ENCODE peak calls at places on chromosomes 5 and 9, in seven cellular contexts. One of them, this sample, is unnamed.
A peak's percentile ranks its signal among the peaks of the same experiment; 100 is the strongest.

GRCh38 chr5:127040779-127041520 is 10.6 kb upstream of the MARCHF3 start:
- DNase-seq in H9: peak; percentile 34
- DNase-seq in IMR-90: peak; percentile 54
- DNase-seq in mesenchymal stem cell: no peak
- DNase-seq in neuronal stem cell: no peak
- DNase-seq in trophoblast cell: no peak
- DNase-seq in H1: no peak
- DNase-seq in this sample: peak; percentile 67

GRCh38 chr9:116661037-116661954 is 25.8 kb upstream of the TRIM32 start:
- DNase-seq in H9: peak; percentile 41
- DNase-seq in IMR-90: peak; percentile 84
- DNase-seq in mesenchymal stem cell: peak; percentile 75
- DNase-seq in neuronal stem cell: peak; percentile 48
- DNase-seq in trophoblast cell: peak; percentile 26
- DNase-seq in H1: no peak
- DNase-seq in this sample: peak; percentile 86

GRCh38 chr9:79213417-79214125 is 358.2 kb upstream of the TLE4 start:
- DNase-seq in H9: no peak
- DNase-seq in IMR-90: peak; percentile 70
- DNase-seq in mesenchymal stem cell: no peak
- DNase-seq in neuronal stem cell: no peak
- DNase-seq in trophoblast cell: no peak
- DNase-seq in H1: no peak
- DNase-seq in this sample: no peak

GRCh38 chr9:135300346-135301141 is 179.0 kb upstream of the PPP1R26 start:
- DNase-seq in H9: no peak
- DNase-seq in IMR-90: no peak
- DNase-seq in mesenchymal stem cell: no peak
- DNase-seq in neuronal stem cell: no peak
- DNase-seq in trophoblast cell: no peak
- DNase-seq in H1: peak; percentile 43
- DNase-seq in this sample: peak; percentile 21

GRCh38 chr5:55816342-55816741 is 34.8 kb upstream of the IL31RA start:
- DNase-seq in H9: no peak
- DNase-seq in IMR-90: peak; percentile 97
- DNase-seq in mesenchymal stem cell: peak; percentile 90
- DNase-seq in neuronal stem cell: no peak
- DNase-seq in trophoblast cell: no peak
- DNase-seq in H1: no peak
- DNase-seq in this sample: peak; percentile 3

GRCh38 chr5:1489754-1490153 is 34.0 kb downstream of the LPCAT1 start:
- DNase-seq in H9: no peak
- DNase-seq in IMR-90: no peak
- DNase-seq in mesenchymal stem cell: no peak
- DNase-seq in neuronal stem cell: no peak
- DNase-seq in trophoblast cell: no peak
- DNase-seq in H1: no peak
- DNase-seq in this sample: no peak

GRCh38 chr5:79703381-79703645 is 13.7 kb downstream of the CMYA5 start:
- DNase-seq in H9: no peak
- DNase-seq in IMR-90: no peak
- DNase-seq in mesenchymal stem cell: no peak
- DNase-seq in neuronal stem cell: no peak
- DNase-seq in trophoblast cell: no peak
- DNase-seq in H1: no peak
- DNase-seq in this sample: no peak

GRCh38 chr9:113705938-113706519 is 170.1 kb upstream of the ZNF618 start:
- DNase-seq in H9: peak; percentile 52
- DNase-seq in IMR-90: no peak
- DNase-seq in mesenchymal stem cell: no peak
- DNase-seq in neuronal stem cell: no peak
- DNase-seq in trophoblast cell: no peak
- DNase-seq in H1: no peak
- DNase-seq in this sample: peak; percentile 96

GRCh38 chr9:21030389-21031035 is 928 bp downstream of the HACD4 start:
- DNase-seq in H9: no peak
- DNase-seq in IMR-90: peak; percentile 12
- DNase-seq in mesenchymal stem cell: peak; percentile 12
- DNase-seq in neuronal stem cell: no peak
- DNase-seq in trophoblast cell: peak; percentile 26
- DNase-seq in H1: no peak
- DNase-seq in this sample: peak; percentile 92

GRCh38 chr9:125646222-125647100 is 60.5 kb downstream of the MAPKAP1 start:
- DNase-seq in H9: no peak
- DNase-seq in IMR-90: no peak
- DNase-seq in mesenchymal stem cell: peak; percentile 52
- DNase-seq in neuronal stem cell: no peak
- DNase-seq in trophoblast cell: no peak
- DNase-seq in H1: no peak
- DNase-seq in this sample: no peak

GRCh38 chr9:134163374-134164196 is 779 bp downstream of the RNU6ATAC start:
- DNase-seq in H9: peak; percentile 56
- DNase-seq in IMR-90: peak; percentile 22
- DNase-seq in mesenchymal stem cell: no peak
- DNase-seq in neuronal stem cell: peak; percentile 36
- DNase-seq in trophoblast cell: peak; percentile 86
- DNase-seq in H1: peak; percentile 72
- DNase-seq in this sample: peak; percentile 75

GRCh38 chr9:33329117-33329563 is 38.8 kb downstream of the NFX1 start:
- DNase-seq in H9: no peak
- DNase-seq in IMR-90: peak; percentile 94
- DNase-seq in mesenchymal stem cell: peak; percentile 51
- DNase-seq in neuronal stem cell: no peak
- DNase-seq in trophoblast cell: peak; percentile 47
- DNase-seq in H1: no peak
- DNase-seq in this sample: no peak

GRCh38 chr9:88441301-88442007 is 53.2 kb downstream of the SPIN1 start:
- DNase-seq in H9: no peak
- DNase-seq in IMR-90: no peak
- DNase-seq in mesenchymal stem cell: no peak
- DNase-seq in neuronal stem cell: no peak
- DNase-seq in trophoblast cell: no peak
- DNase-seq in H1: no peak
- DNase-seq in this sample: no peak

GRCh38 chr9:116490321-116490720 is 196.8 kb upstream of the TRIM32 start:
- DNase-seq in H9: no peak
- DNase-seq in IMR-90: peak; percentile 34
- DNase-seq in mesenchymal stem cell: peak; percentile 17
- DNase-seq in neuronal stem cell: no peak
- DNase-seq in trophoblast cell: no peak
- DNase-seq in H1: no peak
- DNase-seq in this sample: no peak

GRCh38 chr5:170307575-170308465 is 10.2 kb upstream of the LCP2 start:
- DNase-seq in H9: no peak
- DNase-seq in IMR-90: peak; percentile 63
- DNase-seq in mesenchymal stem cell: peak; percentile 95
- DNase-seq in neuronal stem cell: peak; percentile 23
- DNase-seq in trophoblast cell: peak; percentile 89
- DNase-seq in H1: no peak
- DNase-seq in this sample: no peak

GRCh38 chr5:139481122-139481533 is 1.4 kb downstream of the STING1 start:
- DNase-seq in H9: no peak
- DNase-seq in IMR-90: no peak
- DNase-seq in mesenchymal stem cell: no peak
- DNase-seq in neuronal stem cell: no peak
- DNase-seq in trophoblast cell: no peak
- DNase-seq in H1: no peak
- DNase-seq in this sample: no peak

GRCh38 chr9:21110708-21111576 is 30.7 kb downstream of the IFNW1 start:
- DNase-seq in H9: no peak
- DNase-seq in IMR-90: peak; percentile 82
- DNase-seq in mesenchymal stem cell: peak; percentile 78
- DNase-seq in neuronal stem cell: peak; percentile 76
- DNase-seq in trophoblast cell: peak; percentile 25
- DNase-seq in H1: no peak
- DNase-seq in this sample: peak; percentile 85

GRCh38 chr5:133397986-133398645 is 214.2 kb downstream of the FSTL4 start:
- DNase-seq in H9: no peak
- DNase-seq in IMR-90: no peak
- DNase-seq in mesenchymal stem cell: no peak
- DNase-seq in neuronal stem cell: no peak
- DNase-seq in trophoblast cell: no peak
- DNase-seq in H1: no peak
- DNase-seq in this sample: no peak

GRCh38 chr9:13568446-13568845 is 289.0 kb upstream of the MPDZ start:
- DNase-seq in H9: no peak
- DNase-seq in IMR-90: no peak
- DNase-seq in mesenchymal stem cell: peak; percentile 33
- DNase-seq in neuronal stem cell: no peak
- DNase-seq in trophoblast cell: no peak
- DNase-seq in H1: no peak
- DNase-seq in this sample: no peak

GRCh38 chr9:21680590-21680989 is 121.8 kb upstream of the MTAP start:
- DNase-seq in H9: no peak
- DNase-seq in IMR-90: no peak
- DNase-seq in mesenchymal stem cell: no peak
- DNase-seq in neuronal stem cell: no peak
- DNase-seq in trophoblast cell: no peak
- DNase-seq in H1: no peak
- DNase-seq in this sample: no peak

DNA sequence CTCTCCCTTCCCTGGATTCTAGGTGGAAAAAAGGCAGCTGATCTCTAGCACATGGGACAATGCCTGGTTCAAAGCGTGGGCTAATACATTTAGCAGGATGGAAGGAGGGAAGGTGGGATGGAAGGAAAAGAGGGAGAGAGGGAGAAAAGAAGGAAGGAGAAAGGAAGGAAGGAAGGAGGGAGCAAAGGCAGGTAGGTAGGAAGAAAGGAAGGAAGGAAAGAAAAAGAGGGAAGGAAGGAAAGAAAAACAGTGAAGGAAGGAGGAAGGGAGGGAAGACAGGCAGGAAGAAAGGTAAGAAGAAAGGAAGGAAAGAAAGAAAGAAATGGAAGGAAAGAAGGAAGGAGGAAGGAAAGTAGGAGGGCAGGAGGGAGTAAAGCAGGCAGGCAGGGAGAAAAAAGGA is 12.2 kb upstream of the PALM2AKAP2 start:
- DNase-seq in H9: no peak
- DNase-seq in IMR-90: no peak
- DNase-seq in mesenchymal stem cell: no peak
- DNase-seq in neuronal stem cell: no peak
- DNase-seq in trophoblast cell: no peak
- DNase-seq in H1: no peak
- DNase-seq in this sample: no peak
- H2BK120ac ChIP-seq in H9: no peak overlapping the region
- H2BK120ac ChIP-seq in IMR-90: peak overlapping the region; percentile 96
- H2BK120ac ChIP-seq in mesenchymal stem cell: no peak overlapping the region
- H2BK120ac ChIP-seq in neuronal stem cell: no peak overlapping the region
- H2BK120ac ChIP-seq in trophoblast cell: no peak overlapping the region
- H2BK120ac ChIP-seq in H1: no peak overlapping the region
- H2BK120ac ChIP-seq in this sample: no peak overlapping the region

DNA sequence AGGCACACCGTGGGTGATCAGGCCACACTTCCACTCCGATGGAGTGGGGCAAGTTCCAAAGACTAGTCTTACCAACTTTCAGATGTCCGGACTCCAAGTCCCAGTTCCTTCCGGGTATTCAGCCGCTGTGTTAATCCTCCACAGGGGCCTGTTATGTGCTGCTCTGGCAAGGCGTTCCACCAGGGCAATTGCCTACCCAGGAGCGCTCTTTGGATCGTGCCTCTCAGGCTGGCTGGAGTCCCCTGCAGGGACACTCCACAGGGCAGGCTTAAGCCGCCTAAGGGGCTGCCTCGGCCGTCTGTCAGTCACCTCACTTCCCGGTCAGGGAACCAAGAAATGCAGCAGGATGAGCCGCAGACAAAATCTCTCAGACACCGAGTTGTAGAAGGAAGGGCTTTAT is 118.7 kb upstream of the CCNG1 start:
- DNase-seq in H9: peak; percentile 30
- DNase-seq in IMR-90: no peak
- DNase-seq in mesenchymal stem cell: no peak
- DNase-seq in neuronal stem cell: no peak
- DNase-seq in trophoblast cell: no peak
- DNase-seq in H1: no peak
- DNase-seq in this sample: no peak
- H2BK120ac ChIP-seq in H9: no peak overlapping the region
- H2BK120ac ChIP-seq in IMR-90: no peak overlapping the region
- H2BK120ac ChIP-seq in mesenchymal stem cell: no peak overlapping the region
- H2BK120ac ChIP-seq in neuronal stem cell: no peak overlapping the region
- H2BK120ac ChIP-seq in trophoblast cell: no peak overlapping the region
- H2BK120ac ChIP-seq in H1: no peak overlapping the region
- H2BK120ac ChIP-seq in this sample: no peak overlapping the region

GRCh38 chr5:93545872-93546271 is 35.1 kb downstream of the NR2F1-AS1 start:
- DNase-seq in H9: no peak
- DNase-seq in IMR-90: no peak
- DNase-seq in mesenchymal stem cell: no peak
- DNase-seq in neuronal stem cell: no peak
- DNase-seq in trophoblast cell: no peak
- DNase-seq in H1: no peak
- DNase-seq in this sample: no peak
- H2BK120ac ChIP-seq in H9: no peak overlapping the region
- H2BK120ac ChIP-seq in IMR-90: no peak overlapping the region
- H2BK120ac ChIP-seq in mesenchymal stem cell: no peak overlapping the region
- H2BK120ac ChIP-seq in neuronal stem cell: no peak overlapping the region
- H2BK120ac ChIP-seq in trophoblast cell: no peak overlapping the region
- H2BK120ac ChIP-seq in H1: no peak overlapping the region
- H2BK120ac ChIP-seq in this sample: no peak overlapping the region

GRCh38 chr5:25909163-25909562 is 1129.2 kb downstream of the CDH9 start:
- DNase-seq in H9: no peak
- DNase-seq in IMR-90: no peak
- DNase-seq in mesenchymal stem cell: no peak
- DNase-seq in neuronal stem cell: no peak
- DNase-seq in trophoblast cell: no peak
- DNase-seq in H1: no peak
- DNase-seq in this sample: no peak
- H2BK120ac ChIP-seq in H9: no peak overlapping the region
- H2BK120ac ChIP-seq in IMR-90: no peak overlapping the region
- H2BK120ac ChIP-seq in mesenchymal stem cell: no peak overlapping the region
- H2BK120ac ChIP-seq in neuronal stem cell: no peak overlapping the region
- H2BK120ac ChIP-seq in trophoblast cell: no peak overlapping the region
- H2BK120ac ChIP-seq in H1: no peak overlapping the region
- H2BK120ac ChIP-seq in this sample: no peak overlapping the region

DNA sequence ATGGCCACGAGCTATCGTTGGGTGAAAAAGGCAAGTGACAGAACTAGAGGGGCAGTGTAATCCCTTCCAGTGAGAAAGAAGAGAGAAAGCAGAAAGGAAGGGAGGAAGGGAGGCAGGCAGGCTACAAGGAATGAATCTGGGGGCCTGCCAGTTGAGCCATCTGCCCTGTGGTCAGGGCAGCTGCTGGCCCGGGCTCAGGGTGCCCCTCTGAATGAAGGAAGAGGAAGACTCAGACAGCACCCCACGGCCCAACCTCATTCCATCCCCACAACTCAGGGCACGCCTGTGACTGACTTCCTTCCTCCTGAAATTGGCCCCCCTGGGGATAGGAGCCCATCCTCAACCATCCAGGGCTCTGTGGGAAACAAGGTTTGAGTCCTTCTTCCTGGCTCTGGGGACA is 20.3 kb upstream of the FLT4 start:
- DNase-seq in H9: no peak
- DNase-seq in IMR-90: no peak
- DNase-seq in mesenchymal stem cell: no peak
- DNase-seq in neuronal stem cell: no peak
- DNase-seq in trophoblast cell: no peak
- DNase-seq in H1: no peak
- DNase-seq in this sample: no peak
- H2BK120ac ChIP-seq in H9: no peak overlapping the region
- H2BK120ac ChIP-seq in IMR-90: no peak overlapping the region
- H2BK120ac ChIP-seq in mesenchymal stem cell: no peak overlapping the region
- H2BK120ac ChIP-seq in neuronal stem cell: no peak overlapping the region
- H2BK120ac ChIP-seq in trophoblast cell: no peak overlapping the region
- H2BK120ac ChIP-seq in H1: no peak overlapping the region
- H2BK120ac ChIP-seq in this sample: no peak overlapping the region